ENCODE peak calls at places on chromosomes 2 and 18, in seven cellular contexts. O is GM04504; D is Jurkat, Clone E6-1; L is nucleus accumbens; K is stimulated activated CD4-positive, alpha-beta T cell treated with anti-CD3 and anti-CD28 coated beads, Interleukin-4, amount 100 ng/mL, for 48 hours; M is HTR-8/SVneo; Z is GM23248. X is an unnamed sample.

GRCh38 chr18:26555804-26556553 is 7.6 kb upstream of the KCTD1 start:
- DNase-seq in O (no peak), D (no peak), L (no peak), K (no peak), M (no peak), Z (no peak), X (no peak)

GRCh38 chr2:203238329-203238710 is 498 bp upstream of the CYP20A1 start:
- DNase-seq in O (no peak), D (no peak), L (no peak), K (no peak), M (no peak), Z (no peak), X (no peak)

GRCh38 chr2:144516981-144517824 is 2.7 kb downstream of the ZEB2 start:
- DNase-seq in O (peak; percentile 88), D (no peak), L (no peak), K (no peak), M (no peak), Z (peak; percentile 98), X (no peak)

GRCh38 chr2:43292297-43292696 is 65.9 kb upstream of the ZFP36L2 start:
- DNase-seq in O (no peak), D (no peak), L (no peak), K (no peak), M (no peak), Z (no peak), X (no peak)

GRCh38 chr18:22348521-22349316 is 69.0 kb downstream of the CTAGE1 start:
- DNase-seq in O (no peak), D (no peak), L (no peak), K (no peak), M (peak; percentile 41), Z (peak; percentile 66), X (no peak)

GRCh38 chr2:71070294-71071025 is 2.0 kb downstream of the NAGK start:
- DNase-seq in O (no peak), D (no peak), L (no peak), K (no peak), M (peak; percentile 43), Z (peak; percentile 75), X (peak; percentile 66)

GRCh38 chr2:166900700-166901099 is 12.4 kb downstream of the XIRP2 start:
- DNase-seq in O (no peak), D (peak; percentile 43), L (no peak), K (no peak), M (peak; percentile 1), Z (peak; percentile 48), X (peak; percentile 67)

GRCh38 chr2:106038598-106039375 is 155.3 kb downstream of the UXS1 start:
- DNase-seq in O (no peak), D (no peak), L (no peak), K (no peak), M (no peak), Z (peak; percentile 4), X (no peak)

GRCh38 chr2:219912530-219912929 is 285.1 kb downstream of the SLC4A3 start:
- DNase-seq in O (peak; percentile 42), D (no peak), L (no peak), K (no peak), M (peak; percentile 20), Z (peak; percentile 84), X (no peak)

GRCh38 chr2:122263746-122264145 is 508.3 kb downstream of the TSN start:
- DNase-seq in O (no peak), D (no peak), L (no peak), K (no peak), M (no peak), Z (peak; percentile 16), X (no peak)

GRCh38 chr2:190940451-190940850 is 59.8 kb downstream of the GLS start:
- DNase-seq in O (no peak), D (no peak), L (no peak), K (no peak), M (no peak), Z (no peak), X (no peak)

GRCh38 chr2:74472086-74472944 is at the start of gene MRPL53:
- DNase-seq in O (peak; percentile 86), D (peak; percentile 96), L (peak; percentile 91), K (peak; percentile 96), M (peak; percentile 82), Z (peak; percentile 97), X (peak; percentile 92)

GRCh38 chr2:1755436-1756191 is 11.3 kb upstream of the PXDN start:
- DNase-seq in O (no peak), D (no peak), L (no peak), K (no peak), M (peak; percentile 69), Z (no peak), X (no peak)

X was measured in HepG2.